ENCODE peak calls at places on chromosomes 3 and 15, in seven cellular contexts. Y is H1, J is trophoblast cell, T is IMR-90, I is H9, H is neuronal stem cell, D is mesenchymal stem cell. Q is an unnamed sample. For H3K27me3, the result is how much of the 10 kb centered on the place peaks cover.

GRCh38 chr15:101020451-101020850 is 101.3 kb downstream of the LRRK1 start:
- DNase-seq in D (no peak), J (no peak), Y (no peak), H (no peak), I (peak), T (no peak), Q (no peak)

GRCh38 chr3:133747373-133747772 is 1.2 kb downstream of the TF start:
- DNase-seq in Y (no peak), J (no peak), T (no peak), H (no peak), I (no peak), D (no peak), Q (no peak)

GRCh38 chr15:69513986-69514385 is 61.4 kb downstream of the RPLP1 start:
- DNase-seq in J (no peak), T (no peak), H (no peak), Y (no peak), I (no peak), D (no peak), Q (no peak)

GRCh38 chr15:63456253-63456652 is 48.1 kb upstream of the USP3 start:
- DNase-seq in I (no peak), D (no peak), Y (no peak), J (peak), T (no peak), H (no peak), Q (no peak)

GRCh38 chr3:80308637-80309036 is 540.8 kb upstream of the ROBO1 start:
- DNase-seq in D (no peak), J (no peak), H (no peak), Y (no peak), T (no peak), I (no peak), Q (peak)

GRCh38 chr15:60477991-60478632 is 830 bp downstream of the ICE2 start:
- DNase-seq in I (no peak), H (no peak), D (peak), T (peak), Y (no peak), J (peak), Q (peak)

GRCh38 chr15:64842099-64842940 is 605 bp downstream of the PLEKHO2 start:
- DNase-seq in J (peak), D (peak), T (peak), Y (no peak), I (no peak), H (no peak), Q (peak)

GRCh38 chr3:126954141-126954845 is 28.6 kb upstream of the PLXNA1 start:
- DNase-seq in J (peak), H (no peak), Y (no peak), D (peak), I (no peak), T (peak), Q (no peak)

GRCh38 chr3:22959593-22959992 is 243.5 kb upstream of the UBE2E2 start:
- DNase-seq in J (no peak), D (no peak), H (no peak), Y (no peak), T (no peak), I (no peak), Q (peak)

GRCh38 chr15:34514251-34514760 is 69.1 kb downstream of the GOLGA8B start:
- DNase-seq in D (peak), J (peak), Y (no peak), H (no peak), T (no peak), I (no peak), Q (peak)

GRCh38 chr15:75178171-75178937 is 23.3 kb upstream of the C15orf39 start:
- DNase-seq in I (peak), Y (no peak), T (no peak), D (peak), J (no peak), H (no peak), Q (no peak)

GRCh38 chr15:101578443-101578894 is 73.7 kb downstream of the TM2D3 start:
- DNase-seq in I (peak), Y (no peak), D (peak), T (no peak), H (no peak), J (peak), Q (peak)

GRCh38 chr3:139718415-139718814 is 40.6 kb upstream of the NMNAT3 start:
- DNase-seq in T (peak), D (peak), J (peak), I (peak), H (peak), Y (peak), Q (peak)

GRCh38 chr3:134161817-134162396 is 88.8 kb downstream of the RYK start:
- DNase-seq in T (no peak), J (no peak), H (no peak), Y (peak), D (peak), I (peak), Q (peak)

GRCh38 chr15:58361291-58361759 is 70.5 kb upstream of the LIPC start:
- DNase-seq in D (peak), I (no peak), H (no peak), J (peak), T (peak), Y (no peak), Q (no peak)

GRCh38 chr3:56251343-56251945 is 216.8 kb downstream of the ERC2 start:
- DNase-seq in H (peak), T (peak), I (no peak), J (peak), Y (no peak), D (peak), Q (peak)

GRCh38 chr15:64044315-64045105 is 1.8 kb downstream of the DAPK2 start:
- DNase-seq in J (no peak), I (no peak), T (no peak), D (no peak), H (no peak), Y (no peak), Q (no peak)

GRCh38 chr15:95457520-95457919 is 873.0 kb upstream of the NR2F2 start:
- DNase-seq in J (no peak), Y (no peak), H (no peak), D (no peak), T (no peak), I (no peak), Q (no peak)

GRCh38 chr3:69051796-69052566 is at the start of gene TMF1:
- DNase-seq in J (peak), I (peak), D (peak), H (peak), T (peak), Y (peak), Q (peak)

GRCh38 chr3:97662808-97663207 is 101.8 kb upstream of the ARL6 start:
- DNase-seq in Y (peak), J (peak), I (peak), T (no peak), D (no peak), H (no peak), Q (peak)
- H3K4ac ChIP-seq in Y (no peak), J (no peak), I (no peak), T (no peak), D (no peak), H (no peak), Q (no peak)

DNA sequence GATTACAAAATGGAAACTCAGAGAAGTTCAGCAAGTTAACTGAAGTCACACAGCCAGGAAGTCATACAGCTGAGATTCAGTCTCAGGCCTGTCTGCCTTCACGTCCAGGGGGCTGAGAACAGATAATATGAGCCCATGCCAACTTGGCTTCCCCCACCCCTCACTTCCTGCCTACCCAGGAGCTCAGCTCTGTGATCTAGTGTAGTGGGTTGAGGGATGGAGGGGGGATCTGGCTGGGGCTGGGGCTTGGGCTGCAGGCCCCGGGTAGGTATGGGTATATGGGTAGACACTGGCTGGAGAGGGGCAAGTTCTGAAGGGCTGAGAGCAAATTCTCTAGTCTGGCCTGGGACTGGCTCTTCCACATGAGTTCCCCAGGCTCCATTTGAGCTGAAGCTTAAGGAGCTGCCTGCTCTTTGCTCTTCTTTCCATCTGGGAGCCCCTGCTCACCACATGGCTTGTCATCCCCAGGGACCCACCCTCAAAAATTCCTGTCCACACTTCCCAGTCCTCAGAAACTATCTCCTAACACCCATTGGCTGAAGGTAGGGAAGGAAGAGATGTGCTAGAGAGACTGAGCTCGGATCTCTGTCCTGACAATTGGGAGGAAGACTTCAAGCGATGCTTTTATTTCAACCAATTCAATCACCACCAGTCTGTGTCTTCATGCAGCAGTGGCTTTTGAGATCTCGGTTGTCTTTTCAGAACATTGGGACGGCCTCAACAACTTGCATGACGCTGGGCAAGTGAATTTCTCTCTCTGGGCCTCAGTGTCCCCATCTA is 2.0 kb downstream of the RASGRF1 start:
- DNase-seq in H (no peak), I (peak), Y (no peak), J (no peak), D (no peak), T (no peak), Q (no peak)
- H3K27me3 ChIP-seq in H (half or more), I (half or more), Y (half or more), J (under half), D (half or more), T (half or more), Q (under half)

GRCh38 chr3:171710359-171710758 is 99.9 kb downstream of the PLD1 start:
- DNase-seq in T (no peak), I (no peak), Y (no peak), H (no peak), D (no peak), J (no peak), Q (no peak)

GRCh38 chr3:171715155-171715554 is 95.1 kb downstream of the PLD1 start:
- DNase-seq in D (no peak), J (no peak), T (no peak), H (no peak), I (no peak), Y (no peak), Q (no peak)

GRCh38 chr3:171712168-171712938 is 97.9 kb downstream of the PLD1 start:
- DNase-seq in D (peak), H (no peak), I (no peak), Y (no peak), T (peak), J (peak), Q (peak)

GRCh38 chr3:171711461-171711860 is 98.8 kb downstream of the PLD1 start:
- DNase-seq in H (no peak), Y (no peak), D (peak), I (no peak), T (peak), J (no peak), Q (no peak)
- H3K4ac ChIP-seq in H (no peak), Y (no peak), D (no peak), I (no peak), T (peak), J (no peak), Q (no peak)

GRCh38 chr15:52788099-52788986 is 1.8 kb downstream of the ONECUT1 start:
- DNase-seq in D (no peak), T (no peak), H (peak), Y (no peak), J (no peak), I (peak), Q (peak)
- H3K27me3 ChIP-seq in D (half or more), T (half or more), H (half or more), Y (half or more), J (half or more), I (half or more), Q (half or more)

DNA sequence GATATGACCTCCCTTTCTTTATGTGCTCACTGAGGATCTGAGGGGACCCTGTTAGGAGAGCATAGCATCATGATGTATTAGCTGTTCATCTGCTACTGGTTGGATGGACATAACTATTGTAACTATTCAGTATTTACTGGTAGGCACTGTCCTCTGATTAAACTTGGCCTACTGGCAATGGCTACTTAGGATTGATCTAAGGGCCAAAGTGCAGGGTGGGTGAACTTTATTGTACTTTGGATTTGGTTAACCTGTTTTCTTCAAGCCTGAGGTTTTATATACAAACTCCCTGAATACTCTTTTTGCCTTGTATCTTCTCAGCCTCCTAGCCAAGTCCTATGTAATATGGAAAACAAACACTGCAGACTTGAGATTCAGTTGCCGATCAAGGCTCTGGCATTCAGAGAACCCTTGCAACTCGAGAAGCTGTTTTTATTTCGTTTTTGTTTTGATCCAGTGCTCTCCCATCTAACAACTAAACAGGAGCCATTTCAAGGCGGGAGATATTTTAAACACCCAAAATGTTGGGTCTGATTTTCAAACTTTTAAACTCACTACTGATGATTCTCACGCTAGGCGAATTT is 14.9 kb downstream of the GREM1 start:
- DNase-seq in H (no peak), Y (no peak), T (no peak), I (no peak), D (no peak), J (no peak), Q (no peak)
- H3K4ac ChIP-seq in H (no peak), Y (no peak), T (no peak), I (no peak), D (no peak), J (no peak), Q (no peak)

Q was measured in mesendoderm.